ENCODE peak calls at places on chromosome X, in nine cellular contexts. One of them, this sample, is unnamed.

GRCh38 chrX:68627986-68628385 is 19.5 kb upstream of the STARD8 start:
- DNase-seq in HS-5: no peak
- DNase-seq in HFF-Myc: no peak
- DNase-seq in iPS-NIHi11: no peak
- DNase-seq in endothelial cell: no peak
- DNase-seq in Ammon's horn: no peak
- DNase-seq in stimulated activated CD8-positive, alpha-beta memory T cell treated with anti-CD3 and anti-CD28 coated beads, Interleukin-15, amount 100 ng/mL, for 24 hours: no peak
- DNase-seq in BJ: no peak
- DNase-seq in iris pigment epithelial cell: no peak
- DNase-seq in this sample: no peak

GRCh38 chrX:107207089-107207488 is 678 bp downstream of the DNAAF6 start:
- DNase-seq in HFF-Myc: no peak
- DNase-seq in iris pigment epithelial cell: no peak
- DNase-seq in stimulated activated CD8-positive, alpha-beta memory T cell treated with anti-CD3 and anti-CD28 coated beads, Interleukin-15, amount 100 ng/mL, for 24 hours: no peak
- DNase-seq in HS-5: no peak
- DNase-seq in BJ: no peak
- DNase-seq in endothelial cell: no peak
- DNase-seq in iPS-NIHi11: no peak
- DNase-seq in Ammon's horn: no peak
- DNase-seq in this sample: no peak

GRCh38 chrX:137427061-137427778 is 138.7 kb upstream of the ZIC3 start:
- DNase-seq in iris pigment epithelial cell: no peak
- DNase-seq in stimulated activated CD8-positive, alpha-beta memory T cell treated with anti-CD3 and anti-CD28 coated beads, Interleukin-15, amount 100 ng/mL, for 24 hours: no peak
- DNase-seq in endothelial cell: peak
- DNase-seq in iPS-NIHi11: peak
- DNase-seq in Ammon's horn: no peak
- DNase-seq in BJ: no peak
- DNase-seq in HS-5: no peak
- DNase-seq in HFF-Myc: no peak
- DNase-seq in this sample: no peak

GRCh38 chrX:70166601-70167590 is 10.4 kb upstream of the DGAT2L6 start:
- DNase-seq in BJ: no peak
- DNase-seq in Ammon's horn: peak
- DNase-seq in endothelial cell: no peak
- DNase-seq in stimulated activated CD8-positive, alpha-beta memory T cell treated with anti-CD3 and anti-CD28 coated beads, Interleukin-15, amount 100 ng/mL, for 24 hours: no peak
- DNase-seq in iris pigment epithelial cell: peak
- DNase-seq in HS-5: no peak
- DNase-seq in iPS-NIHi11: no peak
- DNase-seq in HFF-Myc: peak
- DNase-seq in this sample: no peak

GRCh38 chrX:75107863-75108509 is 48.1 kb downstream of the ABCB7 start:
- DNase-seq in HS-5: no peak
- DNase-seq in HFF-Myc: no peak
- DNase-seq in endothelial cell: no peak
- DNase-seq in iPS-NIHi11: no peak
- DNase-seq in Ammon's horn: no peak
- DNase-seq in iris pigment epithelial cell: no peak
- DNase-seq in stimulated activated CD8-positive, alpha-beta memory T cell treated with anti-CD3 and anti-CD28 coated beads, Interleukin-15, amount 100 ng/mL, for 24 hours: no peak
- DNase-seq in BJ: no peak
- DNase-seq in this sample: no peak

GRCh38 chrX:9644335-9644734 is 121.3 kb downstream of the GPR143 start:
- DNase-seq in Ammon's horn: peak
- DNase-seq in BJ: no peak
- DNase-seq in stimulated activated CD8-positive, alpha-beta memory T cell treated with anti-CD3 and anti-CD28 coated beads, Interleukin-15, amount 100 ng/mL, for 24 hours: no peak
- DNase-seq in HFF-Myc: no peak
- DNase-seq in HS-5: no peak
- DNase-seq in iris pigment epithelial cell: no peak
- DNase-seq in iPS-NIHi11: no peak
- DNase-seq in endothelial cell: no peak
- DNase-seq in this sample: peak

GRCh38 chrX:70504772-70505450 is 60.3 kb downstream of the DLG3 start:
- DNase-seq in endothelial cell: no peak
- DNase-seq in Ammon's horn: no peak
- DNase-seq in stimulated activated CD8-positive, alpha-beta memory T cell treated with anti-CD3 and anti-CD28 coated beads, Interleukin-15, amount 100 ng/mL, for 24 hours: no peak
- DNase-seq in BJ: no peak
- DNase-seq in HS-5: no peak
- DNase-seq in HFF-Myc: no peak
- DNase-seq in iPS-NIHi11: no peak
- DNase-seq in iris pigment epithelial cell: no peak
- DNase-seq in this sample: no peak

GRCh38 chrX:115579786-115580294 is 18.9 kb downstream of the PLS3 start:
- DNase-seq in HFF-Myc: no peak
- DNase-seq in HS-5: no peak
- DNase-seq in iris pigment epithelial cell: no peak
- DNase-seq in Ammon's horn: no peak
- DNase-seq in BJ: no peak
- DNase-seq in iPS-NIHi11: no peak
- DNase-seq in endothelial cell: no peak
- DNase-seq in stimulated activated CD8-positive, alpha-beta memory T cell treated with anti-CD3 and anti-CD28 coated beads, Interleukin-15, amount 100 ng/mL, for 24 hours: no peak
- DNase-seq in this sample: no peak

GRCh38 chrX:84188320-84188834 is 378 bp upstream of the RPS6KA6 start:
- DNase-seq in iPS-NIHi11: peak
- DNase-seq in endothelial cell: peak
- DNase-seq in HFF-Myc: peak
- DNase-seq in Ammon's horn: peak
- DNase-seq in HS-5: no peak
- DNase-seq in iris pigment epithelial cell: peak
- DNase-seq in stimulated activated CD8-positive, alpha-beta memory T cell treated with anti-CD3 and anti-CD28 coated beads, Interleukin-15, amount 100 ng/mL, for 24 hours: no peak
- DNase-seq in BJ: no peak
- DNase-seq in this sample: no peak

GRCh38 chrX:81586091-81586490 is 384.2 kb downstream of the SH3BGRL start:
- DNase-seq in iris pigment epithelial cell: no peak
- DNase-seq in BJ: no peak
- DNase-seq in iPS-NIHi11: no peak
- DNase-seq in stimulated activated CD8-positive, alpha-beta memory T cell treated with anti-CD3 and anti-CD28 coated beads, Interleukin-15, amount 100 ng/mL, for 24 hours: no peak
- DNase-seq in HS-5: no peak
- DNase-seq in endothelial cell: no peak
- DNase-seq in HFF-Myc: no peak
- DNase-seq in Ammon's horn: no peak
- DNase-seq in this sample: no peak

GRCh38 chrX:139647597-139647996 is 60.4 kb downstream of the MCF2 start:
- DNase-seq in HS-5: no peak
- DNase-seq in iPS-NIHi11: no peak
- DNase-seq in Ammon's horn: no peak
- DNase-seq in BJ: no peak
- DNase-seq in HFF-Myc: no peak
- DNase-seq in iris pigment epithelial cell: no peak
- DNase-seq in stimulated activated CD8-positive, alpha-beta memory T cell treated with anti-CD3 and anti-CD28 coated beads, Interleukin-15, amount 100 ng/mL, for 24 hours: no peak
- DNase-seq in endothelial cell: no peak
- DNase-seq in this sample: no peak

GRCh38 chrX:7586126-7586525 is 256.8 kb upstream of the VCX start:
- DNase-seq in iPS-NIHi11: peak
- DNase-seq in endothelial cell: peak
- DNase-seq in Ammon's horn: peak
- DNase-seq in HFF-Myc: peak
- DNase-seq in HS-5: no peak
- DNase-seq in BJ: no peak
- DNase-seq in stimulated activated CD8-positive, alpha-beta memory T cell treated with anti-CD3 and anti-CD28 coated beads, Interleukin-15, amount 100 ng/mL, for 24 hours: no peak
- DNase-seq in iris pigment epithelial cell: peak
- DNase-seq in this sample: no peak

GRCh38 chrX:153820601-153821000 is 9.7 kb downstream of the PDZD4 start:
- DNase-seq in iris pigment epithelial cell: no peak
- DNase-seq in HS-5: no peak
- DNase-seq in endothelial cell: no peak
- DNase-seq in iPS-NIHi11: no peak
- DNase-seq in HFF-Myc: no peak
- DNase-seq in Ammon's horn: no peak
- DNase-seq in stimulated activated CD8-positive, alpha-beta memory T cell treated with anti-CD3 and anti-CD28 coated beads, Interleukin-15, amount 100 ng/mL, for 24 hours: no peak
- DNase-seq in BJ: no peak
- DNase-seq in this sample: no peak

GRCh38 chrX:124226129-124226528 is 106.3 kb upstream of the TEX13D start:
- DNase-seq in endothelial cell: no peak
- DNase-seq in iPS-NIHi11: no peak
- DNase-seq in HFF-Myc: no peak
- DNase-seq in BJ: no peak
- DNase-seq in iris pigment epithelial cell: no peak
- DNase-seq in stimulated activated CD8-positive, alpha-beta memory T cell treated with anti-CD3 and anti-CD28 coated beads, Interleukin-15, amount 100 ng/mL, for 24 hours: no peak
- DNase-seq in Ammon's horn: no peak
- DNase-seq in HS-5: no peak
- DNase-seq in this sample: no peak

GRCh38 chrX:2283111-2283847 is 217.5 kb downstream of the DHRSX start:
- DNase-seq in iris pigment epithelial cell: no peak
- DNase-seq in HS-5: no peak
- DNase-seq in endothelial cell: no peak
- DNase-seq in BJ: no peak
- DNase-seq in HFF-Myc: no peak
- DNase-seq in stimulated activated CD8-positive, alpha-beta memory T cell treated with anti-CD3 and anti-CD28 coated beads, Interleukin-15, amount 100 ng/mL, for 24 hours: no peak
- DNase-seq in Ammon's horn: no peak
- DNase-seq in iPS-NIHi11: no peak
- DNase-seq in this sample: no peak

GRCh38 chrX:57156397-57157049 is 19.3 kb upstream of the SPIN2A start:
- DNase-seq in Ammon's horn: peak
- DNase-seq in HS-5: no peak
- DNase-seq in HFF-Myc: no peak
- DNase-seq in BJ: no peak
- DNase-seq in stimulated activated CD8-positive, alpha-beta memory T cell treated with anti-CD3 and anti-CD28 coated beads, Interleukin-15, amount 100 ng/mL, for 24 hours: no peak
- DNase-seq in endothelial cell: peak
- DNase-seq in iPS-NIHi11: peak
- DNase-seq in iris pigment epithelial cell: peak
- DNase-seq in this sample: no peak

GRCh38 chrX:39773923-39774803 is 323.6 kb downstream of the BCOR start:
- DNase-seq in iris pigment epithelial cell: peak
- DNase-seq in BJ: no peak
- DNase-seq in HS-5: no peak
- DNase-seq in HFF-Myc: no peak
- DNase-seq in iPS-NIHi11: no peak
- DNase-seq in stimulated activated CD8-positive, alpha-beta memory T cell treated with anti-CD3 and anti-CD28 coated beads, Interleukin-15, amount 100 ng/mL, for 24 hours: no peak
- DNase-seq in endothelial cell: no peak
- DNase-seq in Ammon's horn: no peak
- DNase-seq in this sample: no peak